ENCODE peak calls at places on chromosome 7, in six cellular contexts. N is GM23338, L is neural progenitor cell, O is stomach, H is upper lobe of left lung, A is heart left ventricle. Q is an unnamed sample. For H3K36me3, the result is how much of the 10 kb centered on the place peaks cover.

GRCh38 chr7:148959726-148960125 is 68.6 kb downstream of the PDIA4 start:
- DNase-seq in N (no peak), L (no peak), O (no peak), H (no peak), A (no peak), Q (no peak)

GRCh38 chr7:47586925-47587324 is 5.0 kb upstream of the TNS3 start:
- DNase-seq in N (peak), L (no peak), O (no peak), H (no peak), A (no peak), Q (no peak)

GRCh38 chr7:155213385-155213784 is 84.3 kb upstream of the INSIG1 start:
- DNase-seq in N (no peak), L (no peak), O (no peak), H (no peak), A (no peak), Q (no peak)

GRCh38 chr7:136293841-136294391 is 316.8 kb upstream of the MTPN start:
- DNase-seq in N (no peak), L (no peak), O (no peak), H (no peak), A (no peak), Q (no peak)

GRCh38 chr7:17304926-17305325 is 6.5 kb downstream of the AHR start:
- DNase-seq in N (no peak), L (no peak), O (no peak), H (no peak), A (no peak), Q (peak)

GRCh38 chr7:100472121-100472851 is 6.7 kb downstream of the TSC22D4 start:
- DNase-seq in N (no peak), L (no peak), O (no peak), H (no peak), A (no peak), Q (no peak)

GRCh38 chr7:132738254-132738653 is 162.0 kb upstream of the PLXNA4 start:
- DNase-seq in N (no peak), L (no peak), O (no peak), H (no peak), A (no peak), Q (peak)

GRCh38 chr7:28165971-28166955 is 14.3 kb downstream of the JAZF1 start:
- DNase-seq in N (no peak), L (no peak), O (no peak), H (no peak), A (no peak), Q (no peak)

GRCh38 chr7:108630002-108630401 is 60.3 kb downstream of the DNAJB9 start:
- DNase-seq in N (no peak), L (no peak), O (no peak), H (no peak), A (peak), Q (no peak)

GRCh38 chr7:76292206-76292573 is 10.3 kb upstream of the HSPB1 start:
- DNase-seq in N (no peak), L (no peak), O (no peak), H (no peak), A (no peak), Q (no peak)

GRCh38 chr7:83148776-83149175 is 13.9 kb downstream of the PCLO start:
- DNase-seq in N (no peak), L (no peak), O (no peak), H (no peak), A (no peak), Q (peak)

GRCh38 chr7:139119486-139119849 is 9.9 kb upstream of the ZC3HAV1 start:
- DNase-seq in N (no peak), L (no peak), O (no peak), H (no peak), A (no peak), Q (no peak)

GRCh38 chr7:75638607-75639070 is 100.1 kb downstream of the HIP1 start:
- DNase-seq in N (peak), L (peak), O (peak), H (peak), A (peak), Q (no peak)

GRCh38 chr7:18096087-18096486 is 68.4 kb upstream of the PRPS1L1 start:
- DNase-seq in N (no peak), L (no peak), O (no peak), H (no peak), A (no peak), Q (no peak)

GRCh38 chr7:33650828-33651227 is 254.5 kb upstream of the BMPER start:
- DNase-seq in N (no peak), L (no peak), O (no peak), H (no peak), A (no peak), Q (no peak)

GRCh38 chr7:69728299-69728698 is 130.0 kb downstream of the AUTS2 start:
- DNase-seq in N (no peak), L (no peak), O (no peak), H (no peak), A (no peak), Q (no peak)

GRCh38 chr7:156585025-156585648 is 55.4 kb upstream of the RNF32 start:
- DNase-seq in N (peak), L (peak), O (no peak), H (no peak), A (no peak), Q (no peak)

GRCh38 chr7:156984209-156984891 is 26.1 kb downstream of the MNX1 start:
- DNase-seq in N (no peak), L (no peak), O (no peak), H (no peak), A (no peak), Q (no peak)

GRCh38 chr7:26853788-26854393 is 10.5 kb downstream of the SKAP2 start:
- DNase-seq in N (peak), L (peak), O (no peak), H (no peak), A (no peak), Q (no peak)

GRCh38 chr7:28654111-28654510 is 241.8 kb downstream of the CREB5 start:
- DNase-seq in N (no peak), L (no peak), O (no peak), H (no peak), A (no peak), Q (no peak)

GRCh38 chr7:70325509-70326101 is 727.3 kb downstream of the AUTS2 start:
- DNase-seq in N (no peak), L (no peak), O (no peak), H (no peak), A (no peak), Q (peak)

GRCh38 chr7:55133630-55134392 is 115.0 kb downstream of the EGFR start:
- DNase-seq in N (no peak), L (no peak), O (peak), H (peak), A (peak), Q (peak)

GRCh38 chr7:22861576-22861975 is 38.9 kb upstream of the TOMM7 start:
- DNase-seq in N (no peak), L (no peak), O (no peak), H (no peak), A (no peak), Q (no peak)

GRCh38 chr7:77867208-77867915 is 68.8 kb downstream of the PHTF2 start:
- DNase-seq in N (no peak), L (no peak), O (no peak), H (no peak), A (no peak), Q (no peak)

GRCh38 chr7:5406957-5407930 is 16.4 kb downstream of the TNRC18 start:
- DNase-seq in N (peak), L (peak), O (no peak), H (no peak), A (no peak), Q (no peak)

GRCh38 chr7:17301491-17302101 is 3.1 kb downstream of the AHR start:
- DNase-seq in N (peak), L (peak), O (peak), H (no peak), A (peak), Q (no peak)

GRCh38 chr7:138000081-138000701 is 1.7 kb downstream of the CREB3L2 start:
- DNase-seq in N (peak), L (peak), O (peak), H (no peak), A (peak), Q (no peak)

GRCh38 chr7:124201768-124202349 is 169.0 kb upstream of the TMEM229A start:
- DNase-seq in N (no peak), L (peak), O (no peak), H (no peak), A (no peak), Q (no peak)

GRCh38 chr7:43112088-43112940 is at the start of gene HECW1:
- DNase-seq in N (peak), L (peak), O (no peak), H (peak), A (no peak), Q (no peak)

GRCh38 chr7:32518534-32519140 is 23.3 kb downstream of the AVL9 start:
- DNase-seq in N (peak), L (peak), O (no peak), H (no peak), A (no peak), Q (no peak)

GRCh38 chr7:82507365-82507975 is 63.9 kb upstream of the CACNA2D1 start:
- DNase-seq in N (peak), L (no peak), O (no peak), H (no peak), A (no peak), Q (no peak)

GRCh38 chr7:27168265-27168947 is 3.1 kb upstream of the HOXA9 start:
- DNase-seq in N (peak), L (peak), O (no peak), H (peak), A (no peak), Q (no peak)

GRCh38 chr7:12069757-12070156 is 141.3 kb upstream of the TMEM106B start:
- DNase-seq in N (peak), L (no peak), O (no peak), H (no peak), A (no peak), Q (no peak)

GRCh38 chr7:94656925-94657731 is 1.2 kb upstream of the SGCE start:
- DNase-seq in N (peak), L (peak), O (no peak), H (no peak), A (no peak), Q (no peak)

GRCh38 chr7:94394399-94395140 is at the start of gene COL1A2:
- DNase-seq in N (peak), L (peak), O (peak), H (peak), A (peak), Q (no peak)

DNA sequence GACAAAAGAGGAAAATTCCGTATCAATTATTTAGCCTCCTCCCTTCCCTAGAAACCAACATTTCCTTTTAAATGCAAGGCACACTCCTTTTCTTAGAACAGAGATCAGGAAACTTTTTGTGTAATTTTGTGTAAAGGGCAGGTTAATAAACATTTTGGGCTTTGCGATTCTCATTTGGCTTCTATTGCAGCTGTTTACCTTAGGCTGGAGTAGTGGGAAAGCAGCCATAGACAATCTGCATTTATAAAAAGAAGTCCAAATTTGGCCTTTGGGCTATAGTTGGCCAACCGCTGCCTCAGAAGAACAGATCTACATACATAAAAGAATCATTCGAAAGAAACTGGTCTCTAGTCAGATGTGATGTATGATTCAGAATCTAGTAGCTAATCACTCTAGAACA is 35.3 kb downstream of the NAMPT start:
- DNase-seq in N (no peak), L (no peak), O (no peak), H (no peak), A (no peak), Q (no peak)
- H3K36me3 ChIP-seq in N (under half), L (under half), O (half or more), H (under half), A (under half), Q (under half)

DNA sequence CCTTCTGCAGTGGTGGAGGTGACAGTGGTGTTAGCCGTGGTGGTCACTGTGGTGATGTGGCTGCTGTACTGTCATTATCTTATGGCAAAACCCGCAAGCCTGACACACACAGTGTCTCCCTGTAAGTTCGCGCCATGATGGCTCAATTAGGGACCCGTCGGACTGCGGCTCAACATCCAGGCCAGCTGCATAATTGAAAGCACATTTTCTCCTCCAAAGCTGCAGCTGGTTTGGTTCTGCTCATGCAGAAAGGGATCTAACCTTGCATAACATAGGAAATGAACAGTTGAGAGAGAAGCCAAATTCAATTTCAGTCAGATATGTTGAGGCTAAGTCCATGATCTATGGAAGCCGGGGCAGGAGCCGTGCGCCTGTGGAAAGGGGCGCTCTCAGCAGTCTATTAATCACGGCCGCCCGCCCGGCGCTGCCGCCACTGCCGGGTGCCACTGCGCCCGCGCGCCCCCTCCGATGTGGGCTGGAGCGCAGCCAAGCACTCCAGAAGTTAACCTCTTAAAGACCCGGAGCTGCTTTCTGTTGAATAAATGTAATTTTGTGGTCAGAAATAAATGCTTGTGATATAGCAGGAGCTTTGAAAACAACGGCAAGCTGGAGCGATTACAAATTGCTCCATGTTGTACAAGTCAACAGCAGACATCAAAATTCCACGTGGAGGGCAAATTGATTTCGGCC is 227.7 kb downstream of the CUX1 start:
- DNase-seq in N (no peak), L (peak), O (peak), H (peak), A (peak), Q (no peak)
- H3K4me3 ChIP-seq in N (no peak), L (no peak), O (peak), H (no peak), A (peak), Q (no peak)

GRCh38 chr7:45366432-45366831 is 207.7 kb upstream of the ADCY1 start:
- DNase-seq in N (no peak), L (no peak), O (no peak), H (no peak), A (no peak), Q (no peak)

GRCh38 chr7:45363669-45364068 is 206.1 kb downstream of the RAMP3 start:
- DNase-seq in N (no peak), L (no peak), O (no peak), H (no peak), A (no peak), Q (no peak)

GRCh38 chr7:45368129-45368807 is 205.9 kb upstream of the ADCY1 start:
- DNase-seq in N (no peak), L (no peak), O (no peak), H (no peak), A (no peak), Q (no peak)
- TF ChIP-seq CTCF in N (no peak), L (no peak), O (no peak), H (no peak), A (no peak), Q (no peak)

DNA sequence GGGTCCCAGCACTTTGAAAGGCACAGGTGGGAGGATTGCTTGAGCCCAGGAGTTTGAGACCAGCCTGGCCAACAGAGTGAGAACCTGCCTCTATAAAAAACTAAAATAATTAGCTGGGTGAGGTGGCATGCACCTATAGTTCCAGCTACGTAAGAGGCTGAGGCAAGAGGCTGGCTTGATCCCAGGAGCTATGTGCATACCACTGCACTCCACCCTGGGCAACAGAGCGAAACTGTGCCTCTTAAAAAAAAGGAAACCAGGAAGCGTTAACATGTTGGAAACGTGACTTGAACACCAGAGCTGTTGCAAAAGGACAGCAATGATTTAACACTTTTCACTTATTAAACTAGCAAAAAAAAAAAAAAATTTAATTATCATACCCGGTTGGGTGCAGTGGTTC is 12.6 kb downstream of the BAZ1B start:
- DNase-seq in N (no peak), L (no peak), O (no peak), H (no peak), A (no peak), Q (peak)
- H3K36me3 ChIP-seq in N (under half), L (under half), O (half or more), H (half or more), A (half or more), Q (under half)

GRCh38 chr7:158473238-158473637 is 114.4 kb downstream of the PTPRN2 start:
- DNase-seq in N (peak), L (peak), O (no peak), H (no peak), A (no peak), Q (no peak)
- H3K4me3 ChIP-seq in N (no peak), L (no peak), O (no peak), H (no peak), A (no peak), Q (no peak)

Q was measured in kidney epithelial cell.